ENCODE peak calls at places on chromosomes 11 and 22, in five cellular contexts. T is uterus; F is DND-41; P is tibial nerve; I is CD4-positive, CD25-positive, alpha-beta regulatory T cell. Y is an unnamed sample.

GRCh38 chr11:83819936-83820549 is 533.9 kb upstream of the CCDC90B start:
- DNase-seq in T (no peak), I (no peak), P (no peak), F (no peak), Y (no peak)

GRCh38 chr22:46806789-46807188 is 44.3 kb downstream of the TBC1D22A start:
- DNase-seq in T (no peak), P (no peak), F (peak; percentile 78), I (no peak), Y (no peak)

GRCh38 chr11:47236482-47236881 is 12.1 kb downstream of the ACP2 start:
- DNase-seq in T (no peak), F (no peak), P (no peak), I (no peak), Y (no peak)

GRCh38 chr11:111911563-111912401 is at the start of gene CRYAB:
- DNase-seq in I (no peak), T (peak; percentile 86), F (no peak), P (peak; percentile 85), Y (peak; percentile 52)

GRCh38 chr11:134532176-134532920 is 120.3 kb upstream of the B3GAT1 start:
- DNase-seq in P (no peak), I (no peak), F (no peak), T (no peak), Y (peak; percentile 1)

GRCh38 chr11:57460756-57461749 is 725 bp downstream of the RTN4RL2 start:
- DNase-seq in T (no peak), P (no peak), I (no peak), F (peak; percentile 47), Y (no peak)

GRCh38 chr11:95360382-95360781 is 129.4 kb upstream of the SESN3 start:
- DNase-seq in F (no peak), T (no peak), P (no peak), I (no peak), Y (no peak)

GRCh38 chr11:57761301-57762234 is at the start of gene CTNND1:
- DNase-seq in P (peak; percentile 79), T (peak; percentile 86), F (peak; percentile 62), I (no peak), Y (peak; percentile 94)

GRCh38 chr22:49852898-49853894 is at the start of gene ZBED4:
- DNase-seq in F (peak; percentile 98), P (peak; percentile 90), I (peak; percentile 96), T (peak; percentile 98), Y (peak; percentile 98)

GRCh38 chr11:45658292-45658991 is 7.0 kb downstream of the CHST1 start:
- DNase-seq in F (peak; percentile 54), I (no peak), T (peak; percentile 51), P (no peak), Y (no peak)

GRCh38 chr11:110479445-110480101 is 49.8 kb downstream of the FDX1 start:
- DNase-seq in F (no peak), P (no peak), I (no peak), T (no peak), Y (no peak)

GRCh38 chr11:46680164-46680760 is 20.2 kb downstream of the ARHGAP1 start:
- DNase-seq in T (no peak), P (no peak), F (no peak), I (no peak), Y (no peak)

GRCh38 chr22:18031670-18032454 is 7.5 kb upstream of the MICAL3 start:
- DNase-seq in T (peak; percentile 66), F (no peak), I (no peak), P (no peak), Y (peak; percentile 95)

GRCh38 chr22:42910221-42910942 is 53.3 kb upstream of the ARFGAP3 start:
- DNase-seq in P (no peak), I (no peak), T (no peak), F (no peak), Y (no peak)

GRCh38 chr22:29581799-29582198 is 886 bp upstream of the NIPSNAP1 start:
- DNase-seq in F (no peak), T (no peak), P (no peak), I (no peak), Y (no peak)

GRCh38 chr11:77198440-77198849 is 70.4 kb downstream of the MYO7A start:
- DNase-seq in I (no peak), F (peak; percentile 57), P (no peak), T (peak; percentile 8), Y (no peak)

GRCh38 chr22:37661160-37661924 is 2.8 kb downstream of the PDXP start:
- DNase-seq in P (no peak), T (no peak), I (no peak), F (peak; percentile 35), Y (peak; percentile 81)

GRCh38 chr22:29855611-29856181 is 17.6 kb upstream of the ASCC2 start:
- DNase-seq in F (no peak), I (no peak), P (no peak), T (no peak), Y (no peak)

GRCh38 chr11:640021-640706 is 3.1 kb downstream of the DRD4 start:
- DNase-seq in I (no peak), P (no peak), F (no peak), T (no peak), Y (no peak)

GRCh38 chr11:69957849-69958248 is 120.3 kb upstream of the ANO1 start:
- DNase-seq in F (no peak), T (no peak), I (no peak), P (no peak), Y (no peak)

GRCh38 chr11:36041988-36042606 is 98.2 kb downstream of the LDLRAD3 start:
- DNase-seq in I (no peak), T (no peak), F (no peak), P (no peak), Y (peak; percentile 30)

GRCh38 chr11:26726960-26727359 is 5.1 kb upstream of the SLC5A12 start:
- DNase-seq in F (no peak), P (no peak), I (no peak), T (no peak), Y (no peak)

GRCh38 chr11:74278721-74279148 is 32.7 kb downstream of the P4HA3 start:
- DNase-seq in T (peak; percentile 92), F (no peak), P (no peak), I (no peak), Y (peak; percentile 70)

GRCh38 chr11:330694-331314 is 10.1 kb upstream of the IFITM3 start:
- DNase-seq in I (no peak), P (no peak), T (no peak), F (peak; percentile 89), Y (no peak)

GRCh38 chr11:13140873-13141655 is 131.9 kb downstream of the RASSF10 start:
- DNase-seq in I (no peak), P (no peak), T (no peak), F (no peak), Y (peak; percentile 71)

GRCh38 chr11:43953521-43953920 is 11.1 kb downstream of the C11orf96 start:
- DNase-seq in I (no peak), P (no peak), T (no peak), F (no peak), Y (no peak)

GRCh38 chr11:64850979-64851567 is 6.6 kb upstream of the CDC42BPG start:
- DNase-seq in I (peak; percentile 58), T (no peak), F (no peak), P (no peak), Y (peak; percentile 45)

GRCh38 chr11:44190883-44191230 is 95.4 kb downstream of the EXT2 start:
- DNase-seq in I (no peak), P (no peak), F (no peak), T (no peak), Y (no peak)

GRCh38 chr11:2776351-2777061 is 76.7 kb upstream of the KCNQ1OT1 start:
- DNase-seq in F (no peak), I (no peak), T (peak; percentile 16), P (peak; percentile 10), Y (peak; percentile 43)

GRCh38 chr22:46829140-46829891 is 66.9 kb downstream of the TBC1D22A start:
- DNase-seq in P (no peak), T (no peak), I (no peak), F (no peak), Y (peak; percentile 88)

GRCh38 chr22:35386670-35387288 is 5.9 kb downstream of the HMOX1 start:
- DNase-seq in F (no peak), I (no peak), T (no peak), P (no peak), Y (no peak)

GRCh38 chr22:48523761-48524160 is 1303.9 kb downstream of the BRD1 start:
- DNase-seq in I (no peak), F (no peak), T (no peak), P (no peak), Y (no peak)

GRCh38 chr22:48520207-48520606 is 1307.5 kb downstream of the BRD1 start:
- DNase-seq in F (no peak), P (no peak), T (no peak), I (no peak), Y (no peak)

GRCh38 chr22:48523091-48523490 is 1304.6 kb downstream of the BRD1 start:
- DNase-seq in I (no peak), P (no peak), T (no peak), F (no peak), Y (no peak)

GRCh38 chr22:48522271-48522670 is 1305.4 kb downstream of the BRD1 start:
- DNase-seq in P (no peak), I (no peak), F (no peak), T (no peak), Y (no peak)

DNA sequence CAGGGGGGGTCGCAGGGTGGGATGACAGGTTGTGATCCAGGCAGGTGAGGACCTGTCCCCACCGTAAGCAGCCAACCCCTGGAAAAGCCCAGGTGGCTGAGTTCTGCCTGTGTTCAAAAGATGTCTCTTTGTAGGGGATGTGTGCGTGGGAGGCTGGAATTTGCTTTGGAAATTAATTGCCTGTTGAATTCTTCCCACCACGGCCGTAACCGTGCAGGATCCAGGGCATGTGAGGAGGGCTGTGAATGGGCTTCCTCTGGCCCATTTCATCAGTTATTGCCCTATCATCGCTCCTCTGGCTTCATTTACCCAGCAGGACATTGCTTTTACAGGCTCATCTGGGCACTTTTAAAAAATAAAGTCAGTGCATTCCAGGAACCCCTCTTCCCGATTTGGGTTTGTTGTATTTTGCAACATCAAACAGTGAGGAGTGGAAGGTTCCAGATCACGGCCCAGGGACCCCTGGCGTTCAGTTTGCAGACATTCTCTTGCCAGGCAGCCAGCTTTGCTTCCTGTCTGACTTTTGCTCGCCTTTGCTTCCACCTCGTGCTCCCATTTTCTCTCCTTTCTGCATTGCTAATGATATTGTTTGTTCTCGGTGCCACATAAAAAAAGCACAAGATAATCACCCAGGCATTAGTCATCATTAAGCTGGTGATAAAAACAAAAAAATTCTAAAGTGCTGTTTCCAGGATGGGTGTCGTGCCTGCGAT is 1306.6 kb downstream of the BRD1 start:
- DNase-seq in T (no peak), F (no peak), P (no peak), I (no peak), Y (no peak)
- H3K27ac ChIP-seq in T (no peak overlapping the region), F (no peak overlapping the region), P (peak overlapping the region; percentile 17), I (no peak overlapping the region), Y (no peak overlapping the region)

DNA sequence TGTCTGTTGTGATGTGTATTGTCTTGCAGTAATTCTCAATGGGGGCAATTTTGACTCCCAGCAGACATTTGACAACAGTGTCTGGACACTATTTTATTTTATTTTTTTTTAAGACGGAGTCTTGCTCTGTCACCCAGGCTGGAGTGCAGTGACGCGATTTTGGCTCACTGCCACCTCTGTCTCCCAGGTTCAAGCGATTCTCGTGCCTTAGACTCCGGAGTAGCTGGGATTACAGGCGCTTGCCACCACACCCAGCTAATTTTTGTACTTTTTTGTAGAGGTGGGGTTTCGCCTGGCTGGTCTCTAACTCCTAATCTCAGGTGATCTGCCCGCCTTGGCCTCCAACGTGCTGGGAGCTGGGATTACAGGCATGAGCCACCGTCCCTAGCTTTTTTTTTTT is 1.4 kb downstream of the RPS6KB2 start:
- DNase-seq in I (no peak), P (no peak), T (no peak), F (no peak), Y (no peak)
- H3K4me3 ChIP-seq in I (peak overlapping the region; percentile 97), P (no peak overlapping the region), T (no peak overlapping the region), F (no peak overlapping the region), Y (no peak overlapping the region)

GRCh38 chr11:103582351-103582909 is 454.0 kb upstream of the DDI1 start:
- DNase-seq in T (no peak), F (no peak), P (no peak), I (no peak), Y (no peak)
- H3K4me1 ChIP-seq in T (no peaks in the 10 kb centered on the region), F (no peaks in the 10 kb centered on the region), P (no peaks in the 10 kb centered on the region), I (no peaks in the 10 kb centered on the region), Y (no peaks in the 10 kb centered on the region)

GRCh38 chr11:62879150-62879549 is 1.5 kb upstream of the SLC3A2 start:
- DNase-seq in T (no peak), I (no peak), F (no peak), P (no peak), Y (no peak)
- H3K27ac ChIP-seq in T (peak overlapping the region; percentile 100), I (no peak overlapping the region), F (peak overlapping the region; percentile 95), P (peak overlapping the region; percentile 94), Y (no peak overlapping the region)